ENCODE peak calls at places on chromosomes 4 and X, in eight cellular contexts. Q is upper lobe of right lung, S is HFF-Myc, X is fibroblast of lung, N is fibroblast of mammary gland, F is heart left ventricle, J is transverse colon, D is SK-N-SH. M is an unnamed sample.

GRCh38 chr4:130479020-130479419 is 1383.1 kb downstream of the C4orf33 start:
- DNase-seq in X (peak), Q (no peak), J (no peak), N (peak), S (no peak), F (no peak), D (no peak), M (no peak)

GRCh38 chr4:119726505-119726904 is 97.9 kb upstream of the PDE5A start:
- DNase-seq in N (no peak), S (no peak), D (no peak), J (no peak), F (no peak), Q (no peak), X (peak), M (no peak)

GRCh38 chrX:45758738-45759397 is 558.2 kb upstream of the DIPK2B start:
- DNase-seq in Q (no peak), X (no peak), D (no peak), S (no peak), J (no peak), F (no peak), N (peak), M (no peak)

GRCh38 chrX:64977830-64978229 is 1.6 kb upstream of the ZC4H2 start:
- DNase-seq in X (no peak), F (no peak), Q (no peak), S (no peak), J (no peak), D (no peak), N (peak), M (no peak)

GRCh38 chrX:20974326-20974725 is 399.9 kb upstream of the CNKSR2 start:
- DNase-seq in D (no peak), J (no peak), N (peak), X (peak), S (no peak), Q (no peak), F (no peak), M (no peak)

GRCh38 chr4:16384496-16384895 is 158.2 kb upstream of the TAPT1 start:
- DNase-seq in N (no peak), Q (no peak), J (no peak), S (no peak), X (no peak), F (no peak), D (no peak), M (no peak)

GRCh38 chr4:188178276-188178675 is 39.0 kb downstream of the TRIML1 start:
- DNase-seq in N (peak), S (no peak), Q (no peak), X (peak), F (no peak), D (no peak), J (no peak), M (no peak)

GRCh38 chr4:8532245-8532781 is 47.9 kb upstream of the GPR78 start:
- DNase-seq in S (no peak), N (no peak), X (no peak), Q (no peak), J (no peak), F (no peak), D (no peak), M (no peak)

GRCh38 chrX:47169273-47169672 is 24.3 kb downstream of the RBM10 start:
- DNase-seq in D (peak), F (no peak), Q (peak), J (no peak), N (no peak), X (no peak), S (no peak), M (no peak)

GRCh38 chr4:71050809-71051208 is 57.4 kb downstream of the DCK start:
- DNase-seq in N (no peak), F (no peak), J (no peak), D (no peak), Q (no peak), S (no peak), X (peak), M (no peak)

GRCh38 chrX:65601530-65602281 is 65.7 kb upstream of the MSN start:
- DNase-seq in X (peak), S (peak), N (peak), J (peak), Q (peak), F (peak), D (no peak), M (peak)

GRCh38 chr4:80466618-80467017 is 131.1 kb downstream of the CFAP299 start:
- DNase-seq in S (no peak), F (no peak), Q (no peak), X (no peak), N (no peak), J (no peak), D (no peak), M (no peak)

GRCh38 chrX:74383611-74384010 is 37.7 kb upstream of the SLC16A2 start:
- DNase-seq in Q (no peak), J (peak), F (no peak), S (peak), N (peak), X (peak), D (peak), M (peak)

GRCh38 chr4:183563874-183564273 is 59.0 kb downstream of the ING2 start:
- DNase-seq in X (peak), Q (no peak), D (no peak), J (no peak), F (no peak), S (no peak), N (peak), M (peak)

GRCh38 chr4:74449571-74450297 is 4.8 kb downstream of the AREG start:
- DNase-seq in Q (no peak), J (no peak), F (no peak), X (peak), S (no peak), D (no peak), N (peak), M (no peak)

GRCh38 chr4:81096566-81096965 is 66.1 kb downstream of the BMP3 start:
- DNase-seq in X (peak), N (peak), Q (no peak), S (no peak), J (no peak), F (no peak), D (no peak), M (no peak)

GRCh38 chr4:121869841-121870822 is at the start of gene BBS7:
- DNase-seq in D (peak), F (peak), Q (peak), S (peak), J (peak), N (peak), X (peak), M (peak)

GRCh38 chrX:38312436-38312835 is 14.9 kb downstream of the RPGR start:
- DNase-seq in N (peak), J (no peak), F (no peak), X (peak), S (no peak), Q (no peak), D (no peak), M (peak)

GRCh38 chrX:9466115-9466495 is 1.2 kb downstream of the TBL1X start:
- DNase-seq in D (peak), N (peak), J (peak), X (peak), F (peak), Q (peak), S (no peak), M (no peak)

GRCh38 chrX:8724176-8724757 is 7.7 kb downstream of the ANOS1 start:
- DNase-seq in D (peak), Q (no peak), S (no peak), F (no peak), X (no peak), J (no peak), N (no peak), M (no peak)

GRCh38 chr4:154854362-154854761 is 73.3 kb downstream of the RBM46 start:
- DNase-seq in N (peak), X (peak), J (no peak), F (no peak), Q (no peak), S (no peak), D (peak), M (no peak)

GRCh38 chr4:5953003-5953951 is 60.4 kb upstream of the CRMP1 start:
- DNase-seq in Q (peak), S (no peak), F (no peak), J (no peak), N (no peak), D (no peak), X (no peak), M (no peak)

GRCh38 chr4:19614171-19614570 is 637.5 kb upstream of the SLIT2 start:
- DNase-seq in F (no peak), D (no peak), X (no peak), S (no peak), N (no peak), Q (no peak), J (no peak), M (no peak)

GRCh38 chr4:107658400-107659326 is 61.4 kb downstream of the PAPSS1 start:
- DNase-seq in S (no peak), J (no peak), F (no peak), D (no peak), X (no peak), Q (no peak), N (no peak), M (no peak)

GRCh38 chrX:28550331-28550872 is 36.8 kb upstream of the IL1RAPL1 start:
- DNase-seq in D (peak), J (no peak), Q (no peak), S (no peak), N (no peak), F (no peak), X (no peak), M (no peak)

GRCh38 chr4:149708513-149709175 is 107.0 kb downstream of the IQCM start:
- DNase-seq in D (no peak), S (peak), X (peak), N (peak), J (no peak), F (no peak), Q (no peak), M (peak)

GRCh38 chrX:104370089-104370488 is 115.4 kb upstream of the ESX1 start:
- DNase-seq in Q (no peak), N (peak), S (no peak), D (peak), J (no peak), X (no peak), F (no peak), M (no peak)

GRCh38 chr4:163694385-163694784 is 199.9 kb downstream of the TMA16 start:
- DNase-seq in Q (no peak), X (peak), N (peak), D (no peak), J (no peak), S (no peak), F (no peak), M (no peak)

GRCh38 chrX:21666679-21667078 is 8.5 kb upstream of the KLHL34 start:
- DNase-seq in N (peak), X (peak), Q (no peak), D (no peak), F (no peak), J (no peak), S (no peak), M (no peak)

GRCh38 chrX:118823263-118824172 is at the start of gene ZCCHC12:
- DNase-seq in F (no peak), N (peak), Q (peak), J (peak), S (no peak), D (peak), X (peak), M (no peak)

GRCh38 chrX:116246261-116246660 is 75.7 kb downstream of the AGTR2 start:
- DNase-seq in Q (no peak), N (peak), J (no peak), S (no peak), D (no peak), X (no peak), F (no peak), M (no peak)

GRCh38 chr4:103052779-103053178 is 23.8 kb downstream of the SLC9B2 start:
- DNase-seq in F (no peak), J (no peak), Q (no peak), S (no peak), N (peak), X (no peak), D (peak), M (no peak)

GRCh38 chr4:1523506-1523905 is 117.3 kb upstream of the NKX1-1 start:
- DNase-seq in X (no peak), J (no peak), Q (no peak), N (no peak), D (no peak), S (no peak), F (no peak), M (no peak)

GRCh38 chr4:1522606-1523005 is 116.4 kb upstream of the NKX1-1 start:
- DNase-seq in N (no peak), S (no peak), D (no peak), J (no peak), X (no peak), Q (no peak), F (no peak), M (no peak)

GRCh38 chr4:1523033-1523432 is 116.8 kb upstream of the NKX1-1 start:
- DNase-seq in J (no peak), N (no peak), X (no peak), D (no peak), F (peak), Q (no peak), S (no peak), M (no peak)

GRCh38 chr4:1520145-1520661 is 114.0 kb upstream of the NKX1-1 start:
- DNase-seq in Q (peak), F (peak), J (no peak), N (no peak), S (no peak), D (no peak), X (no peak), M (no peak)

GRCh38 chr4:1521821-1522361 is 115.6 kb upstream of the NKX1-1 start:
- DNase-seq in N (no peak), D (no peak), J (no peak), X (no peak), F (no peak), Q (peak), S (no peak), M (no peak)
- H3K4me3 ChIP-seq in N (no peak), D (no peak), J (no peak), X (no peak), F (no peak), Q (no peak), S (no peak), M (no peak)

GRCh38 chrX:3550160-3550765 is 163.2 kb downstream of the PRKX start:
- DNase-seq in D (no peak), J (peak), N (peak), X (peak), F (no peak), S (no peak), Q (no peak), M (no peak)

GRCh38 chrX:3545901-3546300 is 167.5 kb downstream of the PRKX start:
- DNase-seq in Q (no peak), J (no peak), D (no peak), X (no peak), N (no peak), F (no peak), S (no peak), M (no peak)

GRCh38 chrX:3550871-3551270 is 162.6 kb downstream of the PRKX start:
- DNase-seq in N (no peak), X (no peak), S (no peak), J (no peak), F (no peak), Q (no peak), D (no peak), M (no peak)

GRCh38 chrX:3549442-3549875 is 164.0 kb downstream of the PRKX start:
- DNase-seq in X (no peak), Q (no peak), D (peak), F (no peak), S (no peak), N (peak), J (no peak), M (no peak)

DNA sequence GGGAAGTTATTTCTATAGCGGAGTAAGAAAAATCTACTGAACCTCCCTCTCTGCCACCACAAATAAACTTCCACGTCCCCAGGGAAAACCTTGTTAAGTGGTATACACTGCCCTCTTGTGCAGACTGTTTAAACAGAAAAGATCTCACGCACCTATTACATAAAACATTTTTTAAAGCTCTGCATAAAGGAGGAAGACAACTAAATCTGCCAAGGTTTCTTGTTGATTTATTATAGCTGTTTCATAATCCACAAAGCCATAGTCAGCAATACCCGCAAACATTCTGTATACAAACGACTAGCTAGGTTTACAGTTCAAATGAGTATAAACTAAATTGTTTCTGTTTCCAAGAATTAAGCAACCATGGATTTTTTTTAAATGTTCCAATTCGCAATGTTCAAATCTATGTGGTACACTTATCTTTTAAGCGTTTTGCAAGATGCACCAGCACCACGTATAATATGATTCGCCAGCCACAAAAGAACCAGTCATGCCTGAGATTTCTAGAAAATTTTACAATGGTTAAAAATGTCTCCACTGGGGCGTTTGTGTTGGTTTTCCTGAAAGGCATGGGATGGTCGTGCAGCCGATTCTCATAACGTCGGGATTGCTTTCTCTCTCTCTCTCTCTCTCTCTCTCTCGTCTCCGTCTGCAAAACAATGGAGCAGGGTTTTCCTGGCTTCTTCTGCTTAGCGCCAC is 164.6 kb downstream of the PRKX start:
- DNase-seq in X (peak), F (no peak), D (peak), J (no peak), Q (no peak), N (peak), S (no peak), M (peak)
- TF ChIP-seq CTCF in X (peak), F (no peak), D (peak), J (no peak), Q (peak), N (peak), S (no peak), M (peak)

DNA sequence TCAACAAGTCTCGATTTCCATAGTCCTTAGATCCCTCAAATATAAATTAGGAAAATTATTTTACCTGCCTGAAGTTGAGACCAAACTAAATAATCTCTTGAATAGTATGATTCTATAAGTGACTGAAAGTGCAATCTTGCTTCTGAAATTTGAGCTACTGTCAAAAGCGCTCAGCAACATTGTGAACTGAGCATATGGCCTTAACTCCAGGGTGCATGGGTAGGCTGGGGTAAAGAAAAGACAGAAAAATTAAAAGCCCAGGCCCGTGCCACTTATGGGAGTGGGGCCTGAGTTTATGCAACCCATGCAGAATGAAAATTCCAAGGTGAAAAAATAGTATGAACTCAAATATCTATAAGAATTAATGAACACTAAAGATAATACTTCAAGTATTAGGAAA is 9.8 kb downstream of the PGRMC2 start:
- DNase-seq in N (no peak), F (no peak), J (no peak), X (no peak), S (no peak), Q (no peak), D (no peak), M (no peak)
- H3K4me3 ChIP-seq in N (no peak), F (no peak), J (no peak), X (no peak), S (no peak), Q (no peak), D (no peak), M (no peak)

DNA sequence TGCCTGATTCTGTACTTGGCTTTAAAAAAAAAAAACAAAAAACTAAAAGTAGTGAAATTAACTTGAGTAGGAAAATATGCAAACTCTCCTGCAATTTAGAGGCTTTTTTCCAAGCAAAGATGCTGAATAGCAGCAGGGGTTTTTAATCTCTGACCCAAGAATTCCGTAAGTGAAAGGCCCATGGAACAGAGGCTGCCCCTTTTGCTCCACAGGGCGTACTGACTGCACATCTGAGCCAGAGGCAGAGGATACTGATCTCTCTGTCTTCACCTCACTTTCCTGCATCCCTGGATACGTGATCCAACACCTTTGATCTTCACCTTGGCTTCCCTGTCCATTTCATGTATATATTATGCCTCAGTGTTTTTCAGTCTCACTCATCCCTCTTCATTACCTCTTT is 3.9 kb downstream of the FAM149A start:
- DNase-seq in F (no peak), S (no peak), D (no peak), X (no peak), J (no peak), N (no peak), Q (no peak), M (no peak)
- TF ChIP-seq CTCF in F (no peak), S (no peak), D (no peak), X (no peak), J (no peak), N (no peak), Q (no peak), M (no peak)

GRCh38 chr4:177986236-177986635 is 544.0 kb upstream of the AGA start:
- DNase-seq in F (no peak), Q (no peak), S (no peak), D (no peak), X (no peak), N (no peak), J (no peak), M (no peak)

DNA sequence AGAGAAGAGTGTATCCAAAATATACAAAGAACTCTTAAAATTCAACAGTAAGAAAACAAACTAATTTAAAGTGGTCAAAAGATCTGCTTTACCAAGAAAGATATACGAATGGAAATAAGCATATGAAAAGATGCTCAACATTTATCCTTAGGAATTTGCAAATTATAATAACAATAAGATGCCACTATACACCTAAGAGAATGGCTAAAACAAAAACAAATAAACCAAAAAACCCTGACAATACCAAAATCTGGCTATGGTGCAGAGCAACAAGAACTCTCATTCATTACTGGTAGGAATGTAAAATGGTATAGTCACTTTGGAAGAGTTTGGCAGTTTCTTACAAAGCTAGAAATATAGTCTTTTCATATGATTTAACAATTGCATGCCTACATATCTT is 545.7 kb upstream of the AGA start:
- DNase-seq in S (no peak), D (no peak), J (no peak), X (no peak), N (no peak), F (no peak), Q (no peak), M (no peak)
- H3K4me3 ChIP-seq in S (no peak), D (no peak), J (no peak), X (no peak), N (no peak), F (no peak), Q (no peak), M (no peak)

DNA sequence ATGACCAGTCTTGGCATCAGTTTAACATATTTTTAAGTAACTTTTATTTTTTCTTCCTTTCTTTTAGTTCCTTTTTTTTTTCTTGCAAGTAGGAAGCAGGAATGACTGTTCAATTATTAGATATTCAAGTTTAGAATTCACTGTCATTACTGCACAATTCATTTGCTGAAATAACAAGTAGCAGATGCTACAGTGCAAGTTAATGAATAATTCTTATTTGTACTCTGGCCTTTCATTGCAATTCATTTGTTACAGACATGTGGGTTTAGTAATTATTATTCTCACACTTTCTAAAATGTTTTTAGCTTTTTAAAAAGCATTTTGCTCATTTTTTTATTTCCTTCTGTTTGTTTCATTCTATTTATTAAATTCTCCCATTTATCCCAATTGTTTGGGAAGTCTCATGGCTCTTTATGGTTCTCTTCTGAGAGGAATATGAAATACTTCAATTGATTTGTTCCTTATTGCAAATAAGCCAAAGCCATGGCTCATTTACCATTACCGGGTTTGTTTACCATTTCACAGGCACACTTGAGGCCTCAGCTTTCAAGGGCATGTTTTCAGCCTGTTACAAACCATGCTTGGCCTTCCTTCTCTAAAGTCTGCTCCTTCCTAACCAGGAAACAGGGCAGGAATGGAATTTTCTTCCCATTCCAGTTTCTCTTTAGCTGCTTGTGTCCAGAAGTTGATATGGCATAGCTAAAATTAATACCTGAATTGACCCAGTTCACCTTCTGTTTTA is 4.6 kb upstream of the DCAF4L1 start:
- DNase-seq in S (no peak), J (no peak), Q (no peak), F (no peak), X (no peak), N (no peak), D (no peak), M (no peak)
- TF ChIP-seq CTCF in S (no peak), J (no peak), Q (no peak), F (no peak), X (no peak), N (no peak), D (no peak), M (no peak)